ENCODE peak calls at places on chromosomes 3 and 15, in eight cellular contexts. One of them, this sample, is unnamed.
A peak's percentile ranks its signal among the peaks of the same experiment; 100 is the strongest.

GRCh38 chr3:171306631-171307030 is 153.6 kb downstream of the TNIK start:
- DNase-seq in erythroblast: no peak
- DNase-seq in tibial nerve: peak; percentile 43
- DNase-seq in ovary: peak; percentile 52
- DNase-seq in lower leg skin: no peak
- DNase-seq in IMR-90: peak; percentile 99
- DNase-seq in esophagus squamous epithelium: no peak
- DNase-seq in body of pancreas: peak; percentile 44
- DNase-seq in this sample: no peak

GRCh38 chr15:52441846-52442245 is 86.8 kb downstream of the MYO5A start:
- DNase-seq in erythroblast: no peak
- DNase-seq in body of pancreas: no peak
- DNase-seq in IMR-90: peak; percentile 18
- DNase-seq in tibial nerve: no peak
- DNase-seq in ovary: no peak
- DNase-seq in lower leg skin: no peak
- DNase-seq in esophagus squamous epithelium: no peak
- DNase-seq in this sample: no peak

GRCh38 chr3:197309528-197310361 is 11.3 kb upstream of the DLG1 start:
- DNase-seq in lower leg skin: no peak
- DNase-seq in IMR-90: peak; percentile 93
- DNase-seq in ovary: no peak
- DNase-seq in tibial nerve: no peak
- DNase-seq in erythroblast: no peak
- DNase-seq in body of pancreas: peak; percentile 11
- DNase-seq in esophagus squamous epithelium: no peak
- DNase-seq in this sample: no peak

GRCh38 chr3:171829841-171830559 is 13.1 kb upstream of the TMEM212 start:
- DNase-seq in IMR-90: peak; percentile 85
- DNase-seq in tibial nerve: peak; percentile 66
- DNase-seq in ovary: peak; percentile 90
- DNase-seq in esophagus squamous epithelium: no peak
- DNase-seq in body of pancreas: peak; percentile 82
- DNase-seq in lower leg skin: peak; percentile 90
- DNase-seq in erythroblast: peak; percentile 60
- DNase-seq in this sample: no peak

GRCh38 chr3:16439163-16439847 is 74.2 kb downstream of the RFTN1 start:
- DNase-seq in tibial nerve: no peak
- DNase-seq in ovary: no peak
- DNase-seq in esophagus squamous epithelium: no peak
- DNase-seq in lower leg skin: no peak
- DNase-seq in IMR-90: peak; percentile 19
- DNase-seq in erythroblast: no peak
- DNase-seq in body of pancreas: no peak
- DNase-seq in this sample: no peak

GRCh38 chr3:129836381-129837056 is 57.0 kb downstream of the TMCC1 start:
- DNase-seq in ovary: no peak
- DNase-seq in tibial nerve: no peak
- DNase-seq in body of pancreas: no peak
- DNase-seq in lower leg skin: no peak
- DNase-seq in esophagus squamous epithelium: no peak
- DNase-seq in IMR-90: peak; percentile 15
- DNase-seq in erythroblast: no peak
- DNase-seq in this sample: no peak

GRCh38 chr3:179967622-179968021 is 69.1 kb downstream of the PEX5L start:
- DNase-seq in tibial nerve: no peak
- DNase-seq in body of pancreas: no peak
- DNase-seq in ovary: no peak
- DNase-seq in lower leg skin: no peak
- DNase-seq in erythroblast: no peak
- DNase-seq in esophagus squamous epithelium: no peak
- DNase-seq in IMR-90: peak; percentile 0
- DNase-seq in this sample: no peak

GRCh38 chr15:86327230-86327865 is 247.7 kb downstream of the AGBL1 start:
- DNase-seq in ovary: no peak
- DNase-seq in lower leg skin: no peak
- DNase-seq in body of pancreas: no peak
- DNase-seq in tibial nerve: no peak
- DNase-seq in esophagus squamous epithelium: no peak
- DNase-seq in IMR-90: no peak
- DNase-seq in erythroblast: no peak
- DNase-seq in this sample: no peak

GRCh38 chr15:93470042-93470441 is 381.0 kb upstream of the RGMA start:
- DNase-seq in body of pancreas: no peak
- DNase-seq in lower leg skin: no peak
- DNase-seq in tibial nerve: no peak
- DNase-seq in esophagus squamous epithelium: no peak
- DNase-seq in IMR-90: no peak
- DNase-seq in erythroblast: no peak
- DNase-seq in ovary: no peak
- DNase-seq in this sample: no peak

GRCh38 chr3:25555695-25556094 is 109.0 kb downstream of the TOP2B start:
- DNase-seq in esophagus squamous epithelium: no peak
- DNase-seq in tibial nerve: no peak
- DNase-seq in erythroblast: no peak
- DNase-seq in lower leg skin: no peak
- DNase-seq in IMR-90: no peak
- DNase-seq in ovary: no peak
- DNase-seq in body of pancreas: no peak
- DNase-seq in this sample: no peak

GRCh38 chr3:186097663-186098451 is 11.0 kb downstream of the ETV5 start:
- DNase-seq in lower leg skin: peak; percentile 86
- DNase-seq in tibial nerve: peak; percentile 23
- DNase-seq in IMR-90: peak; percentile 78
- DNase-seq in body of pancreas: peak; percentile 96
- DNase-seq in erythroblast: peak; percentile 63
- DNase-seq in esophagus squamous epithelium: no peak
- DNase-seq in ovary: no peak
- DNase-seq in this sample: no peak

GRCh38 chr15:41899854-41900442 is 6.1 kb upstream of the SPTBN5 start:
- DNase-seq in esophagus squamous epithelium: no peak
- DNase-seq in IMR-90: no peak
- DNase-seq in lower leg skin: no peak
- DNase-seq in erythroblast: no peak
- DNase-seq in body of pancreas: no peak
- DNase-seq in tibial nerve: no peak
- DNase-seq in ovary: no peak
- DNase-seq in this sample: no peak

GRCh38 chr3:10447527-10448260 is 57.7 kb downstream of the ATP2B2 start:
- DNase-seq in ovary: no peak
- DNase-seq in tibial nerve: no peak
- DNase-seq in IMR-90: no peak
- DNase-seq in erythroblast: no peak
- DNase-seq in esophagus squamous epithelium: no peak
- DNase-seq in body of pancreas: no peak
- DNase-seq in lower leg skin: no peak
- DNase-seq in this sample: no peak

GRCh38 chr3:53114412-53115074 is 15.7 kb downstream of the RFT1 start:
- DNase-seq in body of pancreas: no peak
- DNase-seq in lower leg skin: no peak
- DNase-seq in erythroblast: no peak
- DNase-seq in esophagus squamous epithelium: no peak
- DNase-seq in ovary: no peak
- DNase-seq in tibial nerve: no peak
- DNase-seq in IMR-90: peak; percentile 48
- DNase-seq in this sample: no peak

GRCh38 chr3:52525666-52526065 is 8.0 kb downstream of the NT5DC2 start:
- DNase-seq in lower leg skin: no peak
- DNase-seq in IMR-90: no peak
- DNase-seq in body of pancreas: no peak
- DNase-seq in esophagus squamous epithelium: no peak
- DNase-seq in ovary: peak; percentile 6
- DNase-seq in tibial nerve: peak; percentile 10
- DNase-seq in erythroblast: no peak
- DNase-seq in this sample: no peak

GRCh38 chr15:67520276-67520975 is 505 bp upstream of the C15orf61 start:
- DNase-seq in IMR-90: peak; percentile 7
- DNase-seq in erythroblast: no peak
- DNase-seq in tibial nerve: no peak
- DNase-seq in ovary: no peak
- DNase-seq in body of pancreas: no peak
- DNase-seq in esophagus squamous epithelium: no peak
- DNase-seq in lower leg skin: peak; percentile 88
- DNase-seq in this sample: no peak

GRCh38 chr3:37295925-37296324 is 121.5 kb upstream of the LRRFIP2 start:
- DNase-seq in tibial nerve: no peak
- DNase-seq in erythroblast: no peak
- DNase-seq in esophagus squamous epithelium: no peak
- DNase-seq in lower leg skin: no peak
- DNase-seq in body of pancreas: no peak
- DNase-seq in ovary: no peak
- DNase-seq in IMR-90: peak; percentile 46
- DNase-seq in this sample: no peak

GRCh38 chr3:144286235-144286910 is 314.8 kb downstream of the DIPK2A start:
- DNase-seq in tibial nerve: no peak
- DNase-seq in IMR-90: no peak
- DNase-seq in esophagus squamous epithelium: no peak
- DNase-seq in erythroblast: no peak
- DNase-seq in body of pancreas: no peak
- DNase-seq in lower leg skin: no peak
- DNase-seq in ovary: no peak
- DNase-seq in this sample: no peak

DNA sequence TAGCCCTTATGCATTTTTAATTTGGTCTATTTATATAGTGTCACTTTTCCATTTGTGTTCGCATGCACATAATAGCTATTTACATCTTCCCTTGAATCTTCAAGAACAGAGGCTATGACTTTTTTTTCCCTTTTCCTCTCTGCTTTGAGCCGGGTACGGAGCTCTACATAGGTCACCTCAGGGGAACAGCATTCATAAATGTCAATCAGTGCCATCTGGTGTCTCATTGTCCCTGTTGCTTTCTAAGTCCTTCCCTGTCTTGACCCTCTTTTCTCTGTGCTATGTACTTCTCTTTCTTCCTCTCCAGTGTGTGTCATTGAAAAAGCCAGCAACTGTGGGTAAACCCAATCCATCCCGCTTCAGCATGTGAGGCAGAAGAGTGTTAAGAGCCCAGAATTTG is 26.6 kb upstream of the ACTC1 start:
- DNase-seq in erythroblast: no peak
- DNase-seq in IMR-90: no peak
- DNase-seq in tibial nerve: no peak
- DNase-seq in lower leg skin: no peak
- DNase-seq in body of pancreas: no peak
- DNase-seq in ovary: no peak
- DNase-seq in esophagus squamous epithelium: no peak
- DNase-seq in this sample: no peak
- TF ChIP-seq POLR2A in erythroblast: no peak
- TF ChIP-seq POLR2A in IMR-90: no peak
- TF ChIP-seq POLR2A in tibial nerve: no peak
- TF ChIP-seq POLR2A in lower leg skin: no peak
- TF ChIP-seq POLR2A in body of pancreas: no peak
- TF ChIP-seq POLR2A in ovary: no peak
- TF ChIP-seq POLR2A in esophagus squamous epithelium: no peak
- TF ChIP-seq POLR2A in this sample: no peak

GRCh38 chr3:4977001-4977888 is 2.0 kb upstream of the BHLHE40 start:
- DNase-seq in tibial nerve: peak; percentile 62
- DNase-seq in ovary: peak; percentile 88
- DNase-seq in erythroblast: peak; percentile 29
- DNase-seq in esophagus squamous epithelium: no peak
- DNase-seq in lower leg skin: peak; percentile 95
- DNase-seq in body of pancreas: peak; percentile 89
- DNase-seq in IMR-90: peak; percentile 84
- DNase-seq in this sample: no peak
- TF ChIP-seq POLR2A in tibial nerve: no peak
- TF ChIP-seq POLR2A in ovary: no peak
- TF ChIP-seq POLR2A in erythroblast: peak; percentile 32
- TF ChIP-seq POLR2A in esophagus squamous epithelium: peak; percentile 40
- TF ChIP-seq POLR2A in lower leg skin: no peak
- TF ChIP-seq POLR2A in body of pancreas: peak; percentile 85
- TF ChIP-seq POLR2A in IMR-90: peak; percentile 77
- TF ChIP-seq POLR2A in this sample: peak; percentile 80

DNA sequence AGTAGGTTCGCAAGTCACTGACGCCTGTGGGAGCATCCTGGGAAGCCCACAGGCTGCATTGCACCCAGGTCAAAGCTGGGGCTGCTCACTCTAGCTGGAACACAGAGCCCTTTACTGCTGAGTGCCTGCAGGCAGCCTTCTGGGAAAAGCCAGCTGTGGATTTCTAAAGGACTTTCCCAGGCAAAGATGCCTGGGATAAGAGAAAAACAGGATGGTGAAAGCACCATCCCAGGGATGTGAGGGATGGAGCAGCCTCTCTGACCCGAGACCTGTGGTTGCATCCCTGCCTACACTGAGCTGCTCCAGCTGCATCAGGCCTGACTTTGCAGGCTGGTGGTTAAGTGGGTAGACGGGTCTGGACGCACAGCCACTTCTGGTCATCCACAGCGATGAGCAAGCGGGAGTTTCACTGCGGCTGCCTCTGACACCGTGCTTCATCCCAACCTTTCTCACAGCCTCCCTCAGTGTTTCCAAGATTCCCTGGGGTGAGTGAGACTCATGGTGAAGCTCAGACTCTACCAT is 52.5 kb upstream of the AMOTL2 start:
- DNase-seq in esophagus squamous epithelium: no peak
- DNase-seq in body of pancreas: peak; percentile 27
- DNase-seq in IMR-90: peak; percentile 95
- DNase-seq in tibial nerve: no peak
- DNase-seq in ovary: no peak
- DNase-seq in erythroblast: no peak
- DNase-seq in lower leg skin: no peak
- DNase-seq in this sample: no peak
- TF ChIP-seq POLR2A in esophagus squamous epithelium: no peak
- TF ChIP-seq POLR2A in body of pancreas: no peak
- TF ChIP-seq POLR2A in IMR-90: no peak
- TF ChIP-seq POLR2A in tibial nerve: no peak
- TF ChIP-seq POLR2A in ovary: no peak
- TF ChIP-seq POLR2A in erythroblast: no peak
- TF ChIP-seq POLR2A in lower leg skin: no peak
- TF ChIP-seq POLR2A in this sample: no peak

DNA sequence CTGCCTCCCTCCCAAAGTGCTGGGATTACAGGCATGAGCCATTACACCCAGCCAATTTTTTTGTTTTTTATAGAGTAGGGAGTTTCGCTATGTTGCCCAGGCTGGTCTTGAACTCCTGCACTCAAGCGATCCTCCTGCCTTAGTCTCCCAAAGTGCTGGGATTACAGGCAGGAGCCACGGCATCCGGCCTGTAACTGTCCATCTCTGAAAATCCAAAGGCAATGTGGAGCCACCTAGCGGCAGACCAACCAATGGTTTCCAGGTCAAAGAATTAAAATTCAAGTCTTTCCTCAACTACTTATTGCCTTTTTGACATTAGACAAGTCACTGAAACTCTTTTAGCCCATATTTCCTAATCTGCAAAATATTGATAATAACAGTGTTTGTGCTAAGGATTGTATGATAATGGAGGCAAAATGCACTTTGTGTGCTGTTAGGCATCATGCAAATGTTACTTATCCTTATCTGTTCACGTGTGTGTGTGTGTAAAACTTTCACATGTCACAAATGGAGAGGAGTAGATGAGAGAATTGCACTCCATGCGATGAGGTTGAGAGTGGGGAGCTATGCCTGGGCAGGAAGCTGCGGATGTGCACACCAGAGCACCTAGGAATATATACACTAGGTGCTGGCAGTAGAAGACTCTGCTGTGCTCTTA is 48.7 kb downstream of the COL8A1 start:
- DNase-seq in esophagus squamous epithelium: no peak
- DNase-seq in tibial nerve: peak; percentile 54
- DNase-seq in body of pancreas: peak; percentile 48
- DNase-seq in erythroblast: peak; percentile 47
- DNase-seq in ovary: peak; percentile 73
- DNase-seq in lower leg skin: no peak
- DNase-seq in IMR-90: peak; percentile 74
- DNase-seq in this sample: peak; percentile 6
- TF ChIP-seq POLR2A in esophagus squamous epithelium: no peak
- TF ChIP-seq POLR2A in tibial nerve: no peak
- TF ChIP-seq POLR2A in body of pancreas: no peak
- TF ChIP-seq POLR2A in erythroblast: no peak
- TF ChIP-seq POLR2A in ovary: no peak
- TF ChIP-seq POLR2A in lower leg skin: no peak
- TF ChIP-seq POLR2A in IMR-90: no peak
- TF ChIP-seq POLR2A in this sample: no peak

GRCh38 chr3:27360113-27361078 is 8.8 kb downstream of the NEK10 start:
- DNase-seq in body of pancreas: peak; percentile 44
- DNase-seq in IMR-90: peak; percentile 44
- DNase-seq in lower leg skin: no peak
- DNase-seq in erythroblast: no peak
- DNase-seq in esophagus squamous epithelium: no peak
- DNase-seq in ovary: no peak
- DNase-seq in tibial nerve: no peak
- DNase-seq in this sample: no peak
- TF ChIP-seq POLR2A in body of pancreas: no peak
- TF ChIP-seq POLR2A in IMR-90: no peak
- TF ChIP-seq POLR2A in lower leg skin: no peak
- TF ChIP-seq POLR2A in erythroblast: no peak
- TF ChIP-seq POLR2A in esophagus squamous epithelium: no peak
- TF ChIP-seq POLR2A in ovary: no peak
- TF ChIP-seq POLR2A in tibial nerve: no peak
- TF ChIP-seq POLR2A in this sample: no peak

This sample was measured in GM12891.